ENCODE peak calls at places on chromosomes 12 and 14, in seven cellular contexts. G is upper lobe of left lung, C is right lobe of liver, E is adrenal gland, F is sigmoid colon, N is HCT116, R is heart left ventricle. W is an unnamed sample. For H3K4me1, the result is how much of the 10 kb centered on the place peaks cover.

GRCh38 chr14:50758279-50758678 is 72.7 kb downstream of the NIN start:
- DNase-seq in C (no peak), F (no peak), G (no peak), E (no peak), R (no peak), N (no peak), W (no peak)

GRCh38 chr12:129830796-129831195 is 73.0 kb downstream of the TMEM132D start:
- DNase-seq in N (no peak), E (no peak), G (no peak), F (no peak), C (no peak), R (no peak), W (no peak)

GRCh38 chr12:96198970-96199369 is 4.8 kb downstream of the ELK3 start:
- DNase-seq in N (peak), G (no peak), C (no peak), R (no peak), E (no peak), F (no peak), W (no peak)

GRCh38 chr14:63933701-63934100 is 80.9 kb downstream of the SYNE2 start:
- DNase-seq in N (no peak), E (no peak), F (no peak), R (no peak), G (no peak), C (no peak), W (no peak)

GRCh38 chr12:47147749-47148148 is 68.0 kb upstream of the AMIGO2 start:
- DNase-seq in N (no peak), R (no peak), C (no peak), F (no peak), E (no peak), G (no peak), W (no peak)

GRCh38 chr12:110689601-110690430 is 901 bp upstream of the HVCN1 start:
- DNase-seq in C (peak), G (peak), E (no peak), R (peak), F (peak), N (no peak), W (peak)

GRCh38 chr12:97386133-97386581 is 76.4 kb upstream of the RMST start:
- DNase-seq in E (no peak), G (no peak), C (no peak), N (no peak), R (no peak), F (no peak), W (no peak)

GRCh38 chr14:104382361-104383087 is 197.0 kb upstream of the C14orf180 start:
- DNase-seq in R (no peak), F (peak), G (peak), C (no peak), E (no peak), N (no peak), W (peak)

GRCh38 chr12:53481957-53482586 is 17.2 kb downstream of the MAP3K12 start:
- DNase-seq in R (no peak), G (no peak), N (no peak), E (no peak), F (peak), C (no peak), W (no peak)

GRCh38 chr12:99960312-99960711 is 24.4 kb downstream of the ANKS1B start:
- DNase-seq in C (no peak), G (no peak), E (no peak), R (no peak), F (no peak), N (no peak), W (no peak)

GRCh38 chr14:21408152-21408551 is 24.3 kb upstream of the SUPT16H start:
- DNase-seq in G (no peak), F (no peak), C (no peak), E (no peak), N (no peak), R (no peak), W (no peak)

GRCh38 chr12:43332977-43333649 is 218.9 kb downstream of the ADAMTS20 start:
- DNase-seq in E (no peak), F (no peak), C (no peak), G (no peak), R (no peak), N (no peak), W (no peak)

DNA sequence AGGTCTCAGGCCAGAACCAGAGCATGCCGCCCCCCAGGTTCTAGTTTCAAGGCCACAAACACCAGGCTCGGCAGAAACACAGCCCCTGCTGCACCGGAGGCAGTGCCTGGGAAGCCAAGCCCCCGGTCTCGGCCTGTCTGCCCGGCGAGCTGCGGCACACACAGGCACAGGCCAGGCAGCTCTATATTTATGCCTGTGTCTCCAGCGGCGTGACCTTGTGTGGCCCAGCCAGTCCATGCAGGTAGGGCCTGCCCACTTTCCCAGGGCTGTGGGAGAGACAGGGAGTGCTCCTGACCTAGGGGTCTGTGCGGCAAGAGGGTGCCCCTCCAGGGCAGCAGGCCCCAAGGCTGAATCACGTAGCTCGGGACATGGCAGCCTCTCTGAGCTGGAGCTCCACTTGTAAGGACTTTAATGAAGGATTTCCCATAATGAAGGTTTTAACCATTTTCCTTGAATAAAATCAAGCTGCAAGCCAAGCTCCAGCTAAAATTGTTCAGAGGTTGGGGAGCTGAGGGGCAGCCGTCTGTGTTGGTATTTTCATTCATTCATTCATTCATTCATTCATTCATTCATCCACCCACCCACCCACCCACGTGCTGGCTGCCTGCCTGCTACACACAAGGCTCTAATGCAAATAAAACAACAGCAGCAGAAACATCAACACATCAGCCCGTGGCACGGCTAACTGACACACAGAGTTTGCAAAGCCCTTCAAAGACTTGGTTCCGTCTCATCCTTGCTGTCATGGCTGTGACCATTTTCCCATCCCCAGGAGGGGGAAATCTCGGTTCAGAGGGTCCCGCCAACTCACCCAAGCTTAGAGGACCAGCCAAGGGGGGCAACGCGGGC is 92.0 kb downstream of the RFLNA start:
- DNase-seq in N (no peak), G (no peak), E (no peak), C (no peak), F (no peak), R (no peak), W (no peak)
- TF ChIP-seq POLR2A in N (no peak), G (no peak), E (peak), C (no peak), F (no peak), R (no peak), W (no peak)

GRCh38 chr14:73753043-73753886 is 39.1 kb upstream of the PNMA1 start:
- DNase-seq in C (peak), R (peak), E (peak), F (peak), N (no peak), G (no peak), W (no peak)
- H3K4me1 ChIP-seq in C (half or more), R (half or more), E (half or more), F (half or more), N (under half), G (half or more), W (half or more)

GRCh38 chr14:95663226-95663797 is 22.9 kb upstream of the TCL1B start:
- DNase-seq in F (no peak), G (no peak), R (no peak), E (no peak), N (no peak), C (no peak), W (no peak)
- H3K27ac ChIP-seq in F (no peak), G (no peak), R (no peak), E (peak), N (no peak), C (no peak), W (no peak)

GRCh38 chr12:131944601-131945251 is 5.0 kb upstream of the EP400 start:
- DNase-seq in N (no peak), C (no peak), G (peak), E (no peak), F (peak), R (no peak), W (peak)
- TF ChIP-seq POLR2A in N (no peak), C (no peak), G (no peak), E (no peak), F (no peak), R (no peak), W (no peak)

DNA sequence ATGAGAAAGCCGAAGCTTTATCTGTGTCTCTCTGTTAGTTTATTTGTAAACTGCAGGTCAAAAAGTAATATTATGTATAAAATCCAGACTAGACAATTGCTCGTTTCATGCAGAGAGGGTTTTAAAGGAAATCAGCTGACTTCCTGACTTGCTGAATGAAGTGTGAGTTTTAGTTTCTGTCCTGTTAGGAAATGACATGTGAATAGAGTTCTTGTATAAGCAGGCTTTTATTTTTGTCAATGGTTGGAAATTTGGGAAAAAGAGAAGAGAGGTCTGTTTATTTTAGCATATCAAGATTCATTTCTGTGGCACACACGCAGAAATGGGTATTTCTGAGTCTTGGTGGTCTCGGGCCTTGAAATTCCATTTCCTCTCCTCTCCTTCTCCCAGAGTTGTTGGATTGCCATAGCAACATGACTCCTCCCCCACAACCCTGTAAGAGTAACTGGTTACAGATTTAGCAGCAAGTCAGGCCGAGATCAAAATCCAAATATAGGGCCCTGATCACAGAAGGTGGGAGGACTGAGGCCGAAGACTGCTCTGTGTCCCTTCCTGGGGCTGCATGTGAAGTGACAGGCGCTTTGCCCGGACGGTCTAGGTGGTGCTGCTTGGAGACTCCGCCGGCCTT is 60.9 kb downstream of the SAMD4A start:
- DNase-seq in N (no peak), C (no peak), R (peak), F (no peak), E (no peak), G (peak), W (peak)
- H3K4me1 ChIP-seq in N (under half), C (under half), R (half or more), F (half or more), E (under half), G (under half), W (under half)

DNA sequence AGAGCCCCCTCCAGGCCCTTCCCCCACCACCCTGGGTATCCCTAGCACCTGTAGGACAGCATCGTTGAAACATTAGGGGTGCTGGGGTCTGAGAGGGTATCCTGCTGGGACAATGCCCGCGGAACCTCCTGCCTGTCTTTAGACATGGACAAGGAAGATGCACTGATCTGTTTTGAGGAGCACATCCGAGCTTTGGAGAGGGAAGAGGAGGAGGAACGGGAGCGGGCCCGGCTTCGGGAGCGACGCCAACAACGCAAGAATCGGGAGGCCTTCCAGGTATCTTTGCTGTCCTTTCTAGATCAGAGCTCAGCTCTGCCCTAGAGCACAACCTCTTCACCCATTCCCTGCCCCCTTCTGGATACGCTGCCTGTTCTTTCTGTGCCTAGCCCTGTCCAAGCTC is 13.2 kb downstream of the PRPF40B start:
- DNase-seq in F (peak), R (no peak), G (peak), C (no peak), E (no peak), N (no peak), W (peak)
- H3K27ac ChIP-seq in F (peak), R (no peak), G (no peak), C (no peak), E (no peak), N (no peak), W (peak)

GRCh38 chr12:80770958-80771357 is 54.2 kb downstream of the MYF5 start:
- DNase-seq in C (no peak), G (no peak), N (no peak), R (no peak), E (no peak), F (no peak), W (no peak)

GRCh38 chr12:80763874-80764273 is 47.2 kb downstream of the MYF5 start:
- DNase-seq in R (no peak), E (no peak), C (no peak), G (no peak), N (peak), F (no peak), W (no peak)

GRCh38 chr12:80766897-80767296 is 50.2 kb downstream of the MYF5 start:
- DNase-seq in F (no peak), N (no peak), R (no peak), G (no peak), C (no peak), E (no peak), W (no peak)

DNA sequence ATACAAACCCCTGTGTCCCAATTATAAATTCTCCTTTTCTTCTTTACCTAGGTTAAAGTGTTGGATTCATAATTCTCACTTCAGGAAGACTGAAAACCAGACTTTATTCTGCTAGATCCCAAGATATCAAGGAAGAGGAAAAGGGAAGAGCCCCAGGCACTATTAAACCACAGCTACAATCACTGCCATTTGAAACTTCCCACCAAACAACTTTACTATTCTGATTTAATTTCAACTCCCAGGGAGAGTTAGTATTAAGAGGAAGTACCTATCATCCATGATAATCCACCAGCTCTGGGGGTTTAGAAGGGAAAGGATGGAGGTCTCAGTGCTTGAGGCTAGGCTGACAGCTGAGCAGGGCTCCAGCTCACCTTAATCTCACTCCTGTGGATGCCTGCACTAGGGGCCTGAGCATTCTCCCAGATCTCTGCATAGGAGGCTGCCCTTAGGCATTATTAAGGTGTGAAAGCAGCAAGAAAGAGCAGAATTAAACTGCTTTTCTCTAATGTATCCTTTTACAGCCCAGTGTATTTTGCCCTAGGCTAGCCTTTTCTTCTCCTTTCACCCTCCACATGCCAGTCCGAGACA is 52.9 kb downstream of the MYF5 start:
- DNase-seq in E (no peak), R (no peak), F (no peak), C (no peak), G (no peak), N (no peak), W (no peak)
- TF ChIP-seq POLR2A in E (no peak), R (no peak), F (no peak), C (no peak), G (no peak), N (no peak), W (no peak)

DNA sequence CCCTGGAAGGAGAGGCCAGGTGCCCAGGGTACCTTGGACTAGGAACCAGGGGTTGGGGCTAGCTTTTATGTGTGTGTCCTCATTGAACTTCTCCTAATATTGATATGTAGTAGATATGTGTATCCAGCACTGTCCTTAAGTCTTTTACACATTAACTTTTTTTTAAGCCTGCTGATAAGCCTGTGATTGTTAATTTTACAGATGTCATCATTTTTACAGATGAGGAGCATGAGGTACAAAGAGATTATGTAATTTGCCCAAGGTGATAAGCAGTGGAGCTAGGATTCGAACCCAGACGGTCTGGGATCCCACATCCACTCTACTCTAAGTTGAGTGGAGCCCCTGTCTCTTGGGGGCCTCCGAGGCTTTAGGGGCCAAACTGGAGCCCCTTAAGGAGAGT is 10.2 kb upstream of the NR4A1 start:
- DNase-seq in N (no peak), E (no peak), C (no peak), F (no peak), G (no peak), R (no peak), W (no peak)
- H3K4me1 ChIP-seq in N (under half), E (half or more), C (under half), F (half or more), G (half or more), R (half or more), W (under half)

GRCh38 chr14:90277581-90278198 is 21.3 kb downstream of the PSMC1 start:
- DNase-seq in C (no peak), R (no peak), F (no peak), N (no peak), G (peak), E (no peak), W (no peak)

GRCh38 chr14:90276627-90277367 is 20.4 kb downstream of the PSMC1 start:
- DNase-seq in F (no peak), C (no peak), N (no peak), E (no peak), R (no peak), G (peak), W (no peak)

GRCh38 chr14:90275820-90276219 is 19.5 kb downstream of the PSMC1 start:
- DNase-seq in N (no peak), R (no peak), G (no peak), E (no peak), F (no peak), C (no peak), W (no peak)

GRCh38 chr14:90280096-90280495 is 23.7 kb downstream of the PSMC1 start:
- DNase-seq in F (no peak), G (no peak), E (no peak), C (no peak), N (no peak), R (no peak), W (no peak)

GRCh38 chr14:90278199-90279175 is 22.1 kb downstream of the PSMC1 start:
- DNase-seq in F (no peak), C (peak), E (no peak), R (no peak), G (peak), N (no peak), W (no peak)
- H3K27ac ChIP-seq in F (no peak), C (peak), E (no peak), R (no peak), G (no peak), N (no peak), W (no peak)

W was measured in ovary.